ENCODE peak calls at places on chromosomes 6 and 20, in seven cellular contexts. X, O, C, F, R, M and Y are unnamed samples.

GRCh38 chr6:168722397-168722796 is 281.4 kb downstream of the SMOC2 start:
- DNase-seq in X (no peak), F (no peak), M (no peak), O (no peak), R (no peak), C (no peak), Y (no peak)

GRCh38 chr6:73062837-73063236 is 162.5 kb downstream of the KHDC1L start:
- DNase-seq in M (no peak), O (no peak), F (no peak), R (no peak), C (no peak), X (no peak), Y (peak; percentile 17)

GRCh38 chr20:47468290-47469050 is 33.2 kb upstream of the NCOA3 start:
- DNase-seq in M (no peak), X (no peak), F (no peak), C (no peak), O (no peak), R (no peak), Y (no peak)

GRCh38 chr6:156752666-156753301 is 24.4 kb upstream of the ARID1B start:
- DNase-seq in C (no peak), O (no peak), F (peak; percentile 38), X (no peak), R (no peak), M (no peak), Y (no peak)

GRCh38 chr20:24698189-24698588 is 228.8 kb downstream of the SYNDIG1 start:
- DNase-seq in F (no peak), R (no peak), C (peak; percentile 39), M (no peak), X (no peak), O (no peak), Y (no peak)

GRCh38 chr6:141956046-141956761 is 176.5 kb upstream of the GJE1 start:
- DNase-seq in F (no peak), X (no peak), C (no peak), O (no peak), M (no peak), R (peak; percentile 7), Y (peak; percentile 37)

GRCh38 chr6:149003560-149003959 is 256.7 kb downstream of the UST start:
- DNase-seq in O (no peak), X (no peak), C (no peak), M (peak; percentile 40), R (no peak), F (no peak), Y (no peak)

GRCh38 chr6:150395388-150396009 is 26.7 kb downstream of the IYD start:
- DNase-seq in C (no peak), O (peak; percentile 65), F (peak; percentile 63), R (peak; percentile 58), X (peak; percentile 13), M (peak; percentile 34), Y (peak; percentile 52)

GRCh38 chr6:101276066-101276465 is 117.4 kb upstream of the GRIK2 start:
- DNase-seq in O (no peak), F (no peak), R (peak; percentile 38), X (no peak), C (no peak), M (no peak), Y (no peak)

GRCh38 chr6:109305028-109305427 is 77.2 kb downstream of the CD164 start:
- DNase-seq in R (no peak), M (no peak), X (no peak), F (no peak), C (no peak), O (no peak), Y (no peak)

GRCh38 chr6:108027594-108027993 is 46.9 kb downstream of the OSTM1 start:
- DNase-seq in C (no peak), X (no peak), O (peak; percentile 10), R (peak; percentile 14), F (no peak), M (no peak), Y (no peak)

GRCh38 chr20:40279390-40279789 is 409.6 kb downstream of the MAFB start:
- DNase-seq in R (peak; percentile 93), M (peak; percentile 36), O (peak; percentile 90), F (no peak), X (peak; percentile 52), C (no peak), Y (peak; percentile 5)

GRCh38 chr6:28884423-28885148 is 39.2 kb downstream of the TRIM27 start:
- DNase-seq in F (no peak), R (no peak), O (no peak), X (no peak), M (no peak), C (no peak), Y (no peak)

GRCh38 chr6:101779051-101779844 is 385.7 kb downstream of the GRIK2 start:
- DNase-seq in C (no peak), O (no peak), M (no peak), F (no peak), R (peak; percentile 76), X (no peak), Y (peak; percentile 39)

GRCh38 chr6:152458648-152459047 is 178.5 kb downstream of the SYNE1 start:
- DNase-seq in M (no peak), R (peak; percentile 40), X (no peak), O (no peak), F (no peak), C (no peak), Y (no peak)

GRCh38 chr6:79719248-79719975 is 88.3 kb downstream of the SH3BGRL2 start:
- DNase-seq in R (peak; percentile 87), C (no peak), O (no peak), F (no peak), X (no peak), M (no peak), Y (no peak)

GRCh38 chr6:158536891-158537798 is 22.7 kb upstream of the TMEM181 start:
- DNase-seq in R (peak; percentile 29), F (peak; percentile 78), X (no peak), O (peak; percentile 53), M (no peak), C (peak; percentile 72), Y (no peak)

GRCh38 chr6:130000526-130001228 is 17.7 kb upstream of the L3MBTL3 start:
- DNase-seq in O (no peak), F (no peak), R (no peak), M (no peak), C (no peak), X (no peak), Y (no peak)

GRCh38 chr6:99348823-99349619 is 453 bp downstream of the FAXC start:
- DNase-seq in O (no peak), F (peak; percentile 47), R (no peak), X (no peak), M (no peak), C (peak; percentile 63), Y (no peak)

GRCh38 chr6:36853325-36853724 is 14.1 kb upstream of the CPNE5 start:
- DNase-seq in C (no peak), F (no peak), R (peak; percentile 91), X (peak; percentile 64), M (peak; percentile 78), O (peak; percentile 64), Y (peak; percentile 92)

GRCh38 chr20:7911586-7912330 is 28.5 kb downstream of the HAO1 start:
- DNase-seq in M (no peak), F (no peak), C (no peak), R (no peak), X (no peak), O (no peak), Y (no peak)

GRCh38 chr6:26021350-26022165 is 59.0 kb downstream of the TRIM38 start:
- DNase-seq in X (peak; percentile 85), F (peak; percentile 93), O (peak; percentile 94), R (peak; percentile 94), C (peak; percentile 95), M (peak; percentile 97), Y (peak; percentile 87)

GRCh38 chr6:89360415-89360999 is 8.0 kb upstream of the UBE2J1 start:
- DNase-seq in R (peak; percentile 63), F (no peak), M (no peak), X (no peak), C (no peak), O (no peak), Y (peak; percentile 68)

GRCh38 chr6:152571863-152572394 is 65.2 kb downstream of the SYNE1 start:
- DNase-seq in X (no peak), M (no peak), R (no peak), C (no peak), F (no peak), O (no peak), Y (no peak)

GRCh38 chr20:48632825-48633619 is 194.8 kb downstream of the PREX1 start:
- DNase-seq in C (no peak), R (no peak), M (no peak), X (no peak), F (no peak), O (no peak), Y (no peak)

GRCh38 chr6:37514840-37515239 is 15.1 kb upstream of the CCDC167 start:
- DNase-seq in O (no peak), M (no peak), F (no peak), R (no peak), C (no peak), X (no peak), Y (no peak)

GRCh38 chr6:71510057-71510713 is 221.6 kb downstream of the OGFRL1 start:
- DNase-seq in F (peak; percentile 51), X (peak; percentile 15), O (peak; percentile 53), M (peak; percentile 37), R (peak; percentile 77), C (peak; percentile 60), Y (peak; percentile 72)

GRCh38 chr20:34083137-34083536 is 28.9 kb downstream of the EIF2S2 start:
- DNase-seq in X (peak; percentile 85), F (no peak), O (peak; percentile 96), M (peak; percentile 74), R (peak; percentile 95), C (peak; percentile 90), Y (peak; percentile 20)

GRCh38 chr6:149284904-149285303 is 32.6 kb upstream of the TAB2 start:
- DNase-seq in R (no peak), X (no peak), M (no peak), O (no peak), F (no peak), C (no peak), Y (no peak)

GRCh38 chr20:63740501-63741353 is 1.2 kb downstream of the SLC2A4RG start:
- DNase-seq in M (peak; percentile 90), O (peak; percentile 97), X (peak; percentile 91), R (peak; percentile 89), F (peak; percentile 75), C (peak; percentile 95), Y (peak; percentile 86)
- TF ChIP-seq CTCF in M (no peak), O (no peak), X (no peak), R (no peak), F (no peak), C (no peak), Y (peak; percentile 31)

DNA sequence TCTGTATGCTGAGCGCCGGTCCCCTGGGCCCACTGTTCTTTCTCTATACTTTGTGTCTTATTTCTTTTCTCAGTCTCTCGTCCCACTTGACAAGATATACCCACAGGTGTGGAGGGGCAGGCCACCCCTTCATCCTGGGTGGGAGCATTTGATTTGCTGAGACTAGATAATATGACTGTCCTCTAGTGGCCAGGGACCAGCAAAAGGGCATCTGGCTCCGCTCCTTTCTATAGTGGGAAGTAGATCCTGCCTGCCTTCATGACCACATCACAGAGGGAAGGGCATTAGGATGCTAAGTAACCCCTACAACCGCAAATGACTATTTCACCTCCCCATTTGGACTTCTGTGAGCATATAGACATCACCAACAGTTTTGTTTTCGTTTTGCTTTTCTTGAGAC is 64.5 kb downstream of the TRMT6 start:
- DNase-seq in M (no peak), O (no peak), F (no peak), X (no peak), R (no peak), C (no peak), Y (no peak)
- TF ChIP-seq CTCF in M (no peak), O (no peak), F (no peak), X (no peak), R (no peak), C (no peak), Y (no peak)

GRCh38 chr20:62537649-62538292 is 62.0 kb upstream of the GATA5 start:
- DNase-seq in O (no peak), C (no peak), X (no peak), M (no peak), F (peak; percentile 48), R (no peak), Y (no peak)
- TF ChIP-seq CTCF in O (no peak), C (no peak), X (no peak), M (no peak), F (no peak), R (no peak), Y (peak; percentile 21)

GRCh38 chr20:3710027-3710426 is 2.4 kb downstream of the SIGLEC1 start:
- DNase-seq in F (no peak), X (no peak), M (no peak), O (no peak), R (no peak), C (peak; percentile 66), Y (no peak)
- TF ChIP-seq CTCF in F (no peak), X (no peak), M (no peak), O (no peak), R (no peak), C (no peak), Y (no peak)